ENCODE peak calls at places on chromosomes 16 and 17, in seven cellular contexts. W, V, A, J, E, S and H are unnamed samples.

GRCh38 chr17:50904522-50905459 is 38.6 kb upstream of the TOB1 start:
- DNase-seq in W (no peak), V (no peak), A (no peak), J (peak; percentile 57), E (no peak), S (peak; percentile 53), H (no peak)

GRCh38 chr17:77461277-77462057 is 320.7 kb downstream of the SEC14L1 start:
- DNase-seq in W (no peak), V (no peak), A (no peak), J (no peak), E (no peak), S (no peak), H (no peak)

GRCh38 chr17:13952252-13952721 is 117.0 kb upstream of the COX10 start:
- DNase-seq in W (no peak), V (no peak), A (no peak), J (no peak), E (no peak), S (no peak), H (no peak)

GRCh38 chr16:12964466-12964865 is 63.1 kb downstream of the SHISA9 start:
- DNase-seq in W (no peak), V (no peak), A (no peak), J (no peak), E (no peak), S (no peak), H (no peak)

GRCh38 chr17:28982191-28982793 is 23.5 kb downstream of the SEZ6 start:
- DNase-seq in W (no peak), V (peak; percentile 21), A (peak; percentile 24), J (peak; percentile 70), E (peak; percentile 41), S (no peak), H (no peak)

GRCh38 chr17:68511254-68511670 is 968 bp upstream of the PRKAR1A start:
- DNase-seq in W (no peak), V (no peak), A (no peak), J (no peak), E (peak; percentile 12), S (no peak), H (no peak)

GRCh38 chr17:7650509-7651096 is at the start of gene ATP1B2:
- DNase-seq in W (no peak), V (peak; percentile 56), A (no peak), J (peak; percentile 46), E (peak; percentile 44), S (peak; percentile 76), H (peak; percentile 98)

GRCh38 chr17:7354262-7354781 is 634 bp upstream of the TMEM95 start:
- DNase-seq in W (no peak), V (no peak), A (peak; percentile 80), J (peak; percentile 26), E (no peak), S (no peak), H (no peak)

GRCh38 chr16:10824111-10824893 is 5.7 kb upstream of the TVP23A start:
- DNase-seq in W (no peak), V (no peak), A (no peak), J (no peak), E (no peak), S (no peak), H (no peak)

GRCh38 chr17:61408151-61409041 is 8.8 kb downstream of the TBX2 start:
- DNase-seq in W (peak; percentile 8), V (no peak), A (peak; percentile 55), J (no peak), E (no peak), S (no peak), H (no peak)

GRCh38 chr16:10663146-10663545 is 31.6 kb downstream of the TEKT5 start:
- DNase-seq in W (no peak), V (no peak), A (no peak), J (no peak), E (no peak), S (no peak), H (no peak)

GRCh38 chr16:77220427-77220826 is 21.2 kb downstream of the SYCE1L start:
- DNase-seq in W (no peak), V (no peak), A (no peak), J (no peak), E (no peak), S (no peak), H (no peak)

GRCh38 chr17:10628756-10629155 is 28.4 kb downstream of the MYH3 start:
- DNase-seq in W (no peak), V (no peak), A (no peak), J (no peak), E (no peak), S (no peak), H (no peak)

GRCh38 chr17:42019509-42020404 is at the start of gene NKIRAS2:
- DNase-seq in W (peak; percentile 78), V (peak; percentile 89), A (peak; percentile 85), J (peak; percentile 94), E (peak; percentile 82), S (peak; percentile 95), H (peak; percentile 94)

GRCh38 chr17:46771601-46772012 is 46.9 kb downstream of the WNT3 start:
- DNase-seq in W (no peak), V (no peak), A (no peak), J (peak; percentile 46), E (no peak), S (peak; percentile 40), H (peak; percentile 44)

GRCh38 chr16:56011808-56012478 is 136.8 kb upstream of the CES5A start:
- DNase-seq in W (no peak), V (no peak), A (no peak), J (no peak), E (no peak), S (no peak), H (no peak)

GRCh38 chr17:15996322-15996721 is 3.2 kb downstream of the ZSWIM7 start:
- DNase-seq in W (no peak), V (no peak), A (no peak), J (no peak), E (no peak), S (no peak), H (no peak)

GRCh38 chr17:74325743-74326379 is at the start of gene KIF19:
- DNase-seq in W (no peak), V (peak; percentile 35), A (no peak), J (peak; percentile 22), E (peak; percentile 6), S (peak; percentile 65), H (peak; percentile 91)

GRCh38 chr16:82523786-82524185 is 103.0 kb upstream of the CDH13 start:
- DNase-seq in W (no peak), V (no peak), A (no peak), J (no peak), E (no peak), S (no peak), H (no peak)

GRCh38 chr17:13346996-13347762 is 254.6 kb downstream of the HS3ST3A1 start:
- DNase-seq in W (no peak), V (no peak), A (peak; percentile 98), J (peak; percentile 91), E (no peak), S (no peak), H (no peak)

GRCh38 chr16:87541004-87541881 is 48.4 kb upstream of the ZCCHC14 start:
- DNase-seq in W (peak; percentile 29), V (no peak), A (peak; percentile 79), J (peak; percentile 73), E (no peak), S (peak; percentile 58), H (no peak)

GRCh38 chr17:78128616-78129384 is at the start of gene TMC6:
- DNase-seq in W (no peak), V (peak; percentile 71), A (no peak), J (no peak), E (peak; percentile 52), S (peak; percentile 64), H (peak; percentile 77)

GRCh38 chr16:47143677-47144558 is at the start of gene NETO2:
- DNase-seq in W (no peak), V (peak; percentile 40), A (peak; percentile 56), J (peak; percentile 68), E (peak; percentile 25), S (peak; percentile 62), H (peak; percentile 22)
- TF ChIP-seq CTCF in W (no peak), V (no peak), A (peak; percentile 62), J (peak; percentile 75), E (peak; percentile 12), S (peak; percentile 29), H (peak; percentile 36)

GRCh38 chr16:64122177-64122576 is 999.7 kb downstream of the CDH11 start:
- DNase-seq in W (no peak), V (no peak), A (no peak), J (peak; percentile 1), E (no peak), S (no peak), H (no peak)
- TF ChIP-seq CTCF in W (no peak), V (no peak), A (no peak), J (no peak), E (no peak), S (no peak), H (no peak)

DNA sequence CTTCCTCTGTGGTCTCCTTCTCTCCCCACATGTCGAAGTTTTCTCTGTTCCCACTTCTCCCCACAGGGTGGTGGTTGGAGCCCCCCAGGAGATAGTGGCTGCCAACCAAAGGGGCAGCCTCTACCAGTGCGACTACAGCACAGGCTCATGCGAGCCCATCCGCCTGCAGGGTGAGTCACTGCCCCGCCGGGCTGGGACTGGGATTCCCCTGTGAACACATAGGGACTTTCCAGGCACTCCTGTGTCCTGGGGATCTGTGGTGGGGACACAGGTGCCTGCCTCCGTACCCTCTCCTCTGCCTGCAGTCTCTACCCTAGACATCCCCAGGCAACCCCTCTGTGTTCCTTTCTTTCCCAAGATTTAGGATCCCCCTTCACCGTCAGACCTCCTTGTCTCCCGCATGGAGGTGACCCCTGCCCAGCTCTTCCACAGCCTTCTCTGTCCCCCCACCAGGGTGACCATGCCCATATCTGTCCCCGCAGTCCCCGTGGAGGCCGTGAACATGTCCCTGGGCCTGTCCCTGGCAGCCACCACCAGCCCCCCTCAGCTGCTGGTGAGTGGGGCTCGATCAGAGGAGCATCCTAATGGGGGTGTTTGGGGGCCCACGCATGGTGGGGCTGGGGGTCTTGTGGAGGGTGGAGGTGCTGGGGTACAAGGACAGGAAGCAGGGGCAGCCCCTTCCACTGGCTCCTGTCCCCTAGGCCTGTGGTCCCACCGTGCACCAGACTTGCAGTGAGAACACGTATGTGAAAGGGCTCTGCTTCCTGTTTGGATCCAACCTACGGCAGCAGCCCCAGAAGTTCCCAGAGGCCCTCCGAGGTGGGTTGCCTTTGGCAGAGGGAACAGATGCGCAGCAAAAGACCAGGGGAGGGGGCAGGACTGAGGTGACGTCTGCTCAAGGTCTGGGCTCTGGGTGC is 5.8 kb downstream of the ITGAM start:
- DNase-seq in W (no peak), V (peak; percentile 26), A (peak; percentile 60), J (no peak), E (no peak), S (no peak), H (no peak)
- TF ChIP-seq CTCF in W (no peak), V (no peak), A (no peak), J (no peak), E (no peak), S (no peak), H (no peak)

GRCh38 chr16:11914759-11915643 is 755 bp downstream of the GSPT1 start:
- DNase-seq in W (no peak), V (peak; percentile 9), A (peak; percentile 28), J (peak; percentile 33), E (peak; percentile 7), S (peak; percentile 53), H (no peak)

GRCh38 chr16:11913425-11914079 is 2.2 kb downstream of the GSPT1 start:
- DNase-seq in W (no peak), V (no peak), A (peak; percentile 41), J (peak; percentile 7), E (peak; percentile 8), S (no peak), H (no peak)

GRCh38 chr16:11916524-11917285 is 949 bp upstream of the GSPT1 start:
- DNase-seq in W (no peak), V (no peak), A (peak; percentile 41), J (peak; percentile 12), E (no peak), S (no peak), H (no peak)

GRCh38 chr16:11914210-11914758 is 1.5 kb downstream of the GSPT1 start:
- DNase-seq in W (no peak), V (no peak), A (no peak), J (no peak), E (no peak), S (no peak), H (no peak)

GRCh38 chr16:11915644-11916523 is at the start of gene GSPT1:
- DNase-seq in W (peak; percentile 97), V (peak; percentile 99), A (peak; percentile 97), J (peak; percentile 99), E (peak; percentile 99), S (peak; percentile 99), H (peak; percentile 63)
- TF ChIP-seq CTCF in W (no peak), V (no peak), A (no peak), J (no peak), E (no peak), S (no peak), H (no peak)